ENCODE peak calls at places on chromosome 3, in ten cellular contexts. X, Z, D, P, W, S, U, K, Y and V are unnamed samples.

GRCh38 chr3:123780656-123781055 is 103.5 kb downstream of the MYLK start:
- DNase-seq in K (no peak), X (no peak), D (no peak), U (no peak), P (no peak), W (no peak), Z (peak; percentile 59), S (no peak), Y (no peak), V (no peak)

GRCh38 chr3:131535596-131535995 is 32.8 kb upstream of the MRPL3 start:
- DNase-seq in U (peak; percentile 14), P (no peak), S (no peak), D (no peak), Y (no peak), W (no peak), K (no peak), Z (no peak), X (peak; percentile 65), V (peak; percentile 62)

GRCh38 chr3:72068621-72069020 is 283.7 kb upstream of the PROK2 start:
- DNase-seq in P (no peak), X (no peak), Y (no peak), U (no peak), K (no peak), S (no peak), W (no peak), Z (peak; percentile 9), D (no peak), V (no peak)

GRCh38 chr3:28840976-28841376 is 439.9 kb upstream of the RBMS3 start:
- DNase-seq in Y (no peak), D (no peak), Z (peak; percentile 18), U (no peak), K (no peak), S (no peak), X (no peak), W (no peak), P (no peak), V (no peak)

GRCh38 chr3:167172377-167172776 is 207.7 kb downstream of the ZBBX start:
- DNase-seq in D (no peak), W (no peak), S (no peak), K (no peak), X (no peak), P (no peak), U (no peak), Z (no peak), Y (no peak), V (no peak)

GRCh38 chr3:51696954-51697353 is 9.9 kb upstream of the GRM2 start:
- DNase-seq in Y (no peak), S (no peak), P (no peak), U (no peak), W (no peak), Z (no peak), D (no peak), X (no peak), K (no peak), V (no peak)

GRCh38 chr3:170423001-170423615 is 4.4 kb downstream of the CLDN11 start:
- DNase-seq in D (no peak), Z (no peak), K (no peak), S (no peak), P (no peak), W (no peak), X (no peak), Y (no peak), U (no peak), V (no peak)

GRCh38 chr3:108345492-108346205 is 49.3 kb downstream of the HHLA2 start:
- DNase-seq in K (no peak), P (no peak), D (no peak), W (no peak), Y (no peak), S (no peak), U (no peak), Z (no peak), X (no peak), V (no peak)

GRCh38 chr3:52155912-52156311 is 1.7 kb upstream of the POC1A start:
- DNase-seq in S (no peak), W (no peak), K (no peak), X (no peak), Z (no peak), U (no peak), Y (no peak), D (no peak), P (no peak), V (no peak)